ENCODE peak calls at places on chromosomes 3 and 15, in five cellular contexts. I, X, Q, Y and B are unnamed samples.

GRCh38 chr15:37134699-37135131 is 34.4 kb upstream of the MEIS2 start:
- DNase-seq in X (peak), Q (no peak), Y (no peak), I (no peak), B (no peak)

GRCh38 chr3:150515210-150515609 is 31.1 kb downstream of the SERP1 start:
- DNase-seq in Q (no peak), X (no peak), I (no peak), Y (no peak), B (no peak)

GRCh38 chr3:48301814-48302194 is 31.7 kb downstream of the SPINK8 start:
- DNase-seq in X (no peak), I (peak), Q (peak), Y (no peak), B (no peak)

GRCh38 chr3:160403028-160403545 is 3.6 kb downstream of the SMC4 start:
- DNase-seq in Y (no peak), I (no peak), X (no peak), Q (no peak), B (no peak)

GRCh38 chr15:61115241-61115640 is 113.9 kb downstream of the RORA start:
- DNase-seq in Q (no peak), I (no peak), X (peak), Y (no peak), B (no peak)

GRCh38 chr3:178084938-178085816 is 451.1 kb upstream of the KCNMB2 start:
- DNase-seq in Y (no peak), X (peak), Q (no peak), I (no peak), B (peak)

GRCh38 chr3:188558343-188559068 is 404.5 kb downstream of the LPP start:
- DNase-seq in X (no peak), I (no peak), Q (no peak), Y (no peak), B (no peak)

GRCh38 chr3:62332771-62333381 is 40.5 kb downstream of the FEZF2 start:
- DNase-seq in X (no peak), Q (no peak), I (no peak), Y (no peak), B (no peak)

GRCh38 chr3:117454236-117454635 is 744.7 kb downstream of the TUSC7 start:
- DNase-seq in X (no peak), Q (no peak), Y (no peak), I (no peak), B (no peak)

GRCh38 chr15:77759896-77760592 is 127.3 kb upstream of the LINGO1 start:
- DNase-seq in X (no peak), I (no peak), Q (no peak), Y (no peak), B (no peak)

GRCh38 chr15:42796955-42797779 is 60.2 kb upstream of the CDAN1 start:
- DNase-seq in I (no peak), Q (no peak), Y (no peak), X (no peak), B (no peak)

GRCh38 chr3:58661836-58662235 is 4.7 kb downstream of the FAM3D start:
- DNase-seq in I (no peak), Y (no peak), X (no peak), Q (no peak), B (no peak)

GRCh38 chr3:58391156-58391865 is 42.3 kb downstream of the PDHB start:
- DNase-seq in I (no peak), X (no peak), Q (no peak), Y (no peak), B (no peak)

GRCh38 chr3:52524752-52525661 is 8.7 kb downstream of the NT5DC2 start:
- DNase-seq in Q (no peak), Y (no peak), X (no peak), I (no peak), B (peak)

GRCh38 chr3:29144807-29145206 is 136.1 kb upstream of the RBMS3 start:
- DNase-seq in Y (no peak), I (no peak), X (no peak), Q (no peak), B (no peak)

GRCh38 chr15:45254405-45255293 is 2.6 kb downstream of the SLC28A2 start:
- DNase-seq in Y (no peak), X (no peak), Q (no peak), I (no peak), B (no peak)

GRCh38 chr3:44862221-44862637 is 517 bp downstream of the TMEM42 start:
- DNase-seq in Y (no peak), X (no peak), I (peak), Q (no peak), B (no peak)

GRCh38 chr15:63050737-63051700 is 8.5 kb downstream of the TPM1 start:
- DNase-seq in I (no peak), X (no peak), Y (no peak), Q (no peak), B (no peak)

GRCh38 chr15:48384616-48385015 is 53.4 kb downstream of the DUT start:
- DNase-seq in Q (no peak), X (no peak), Y (no peak), I (no peak), B (no peak)

GRCh38 chr3:62665627-62666433 is 209.4 kb downstream of the CADPS start:
- DNase-seq in I (peak), X (peak), Q (peak), Y (no peak), B (peak)

GRCh38 chr3:68878322-68878721 is 54.0 kb downstream of the TAFA4 start:
- DNase-seq in Y (no peak), X (no peak), I (no peak), Q (no peak), B (no peak)

GRCh38 chr3:187382609-187383151 is 14.5 kb downstream of the RTP4 start:
- DNase-seq in Y (no peak), Q (no peak), I (no peak), X (no peak), B (no peak)

GRCh38 chr3:123808812-123809211 is 75.3 kb downstream of the MYLK start:
- DNase-seq in Q (no peak), X (no peak), Y (no peak), I (no peak), B (no peak)

GRCh38 chr3:183579967-183580720 is 24.6 kb upstream of the KLHL6 start:
- DNase-seq in Q (no peak), Y (no peak), I (no peak), X (no peak), B (no peak)

GRCh38 chr3:122793568-122794416 is at the start of gene HSPBAP1:
- DNase-seq in Q (peak), I (no peak), Y (no peak), X (peak), B (peak)

GRCh38 chr15:41713047-41713446 is 52.8 kb downstream of the MGA start:
- DNase-seq in Q (no peak), X (no peak), Y (no peak), I (no peak), B (no peak)

GRCh38 chr15:88663216-88663615 is 24.4 kb downstream of the ISG20 start:
- DNase-seq in X (no peak), Y (no peak), I (no peak), Q (no peak), B (no peak)

GRCh38 chr15:31970007-31970406 is 60.3 kb upstream of the CHRNA7 start:
- DNase-seq in X (no peak), I (no peak), Q (no peak), Y (no peak), B (no peak)

GRCh38 chr3:30141178-30141581 is 465.2 kb upstream of the TGFBR2 start:
- DNase-seq in X (no peak), I (no peak), Y (no peak), Q (no peak), B (no peak)

GRCh38 chr3:132654190-132654589 is 5.4 kb downstream of the ACAD11 start:
- DNase-seq in Q (no peak), Y (no peak), I (no peak), X (no peak), B (no peak)

GRCh38 chr3:140914384-140914945 is 27.2 kb upstream of the SLC25A36 start:
- DNase-seq in Q (no peak), X (no peak), I (no peak), Y (no peak), B (no peak)

GRCh38 chr15:55914446-55914845 is 79.0 kb downstream of the NEDD4 start:
- DNase-seq in X (no peak), I (no peak), Y (no peak), Q (no peak), B (no peak)

GRCh38 chr3:133548090-133548489 is 25.4 kb upstream of the CDV3 start:
- DNase-seq in Q (no peak), I (no peak), X (no peak), Y (no peak), B (no peak)

GRCh38 chr15:59941612-59942011 is 62.5 kb upstream of the FOXB1 start:
- DNase-seq in Q (no peak), Y (no peak), I (no peak), X (no peak), B (no peak)

GRCh38 chr15:67840747-67841634 is 1.1 kb upstream of the RNU6-1 start:
- DNase-seq in I (no peak), X (no peak), Q (no peak), Y (no peak), B (no peak)

GRCh38 chr15:26983822-26984221 is 12.8 kb downstream of the GABRG3 start:
- DNase-seq in I (no peak), X (no peak), Q (no peak), Y (no peak), B (no peak)

GRCh38 chr15:42385206-42385979 is 26.1 kb downstream of the CAPN3 start:
- DNase-seq in X (peak), Q (no peak), Y (no peak), I (no peak), B (no peak)

GRCh38 chr3:129560931-129561594 is 18.1 kb downstream of the H1-8 start:
- DNase-seq in I (no peak), Y (peak), Q (no peak), X (peak), B (peak)

GRCh38 chr3:58679451-58679850 is 12.9 kb upstream of the FAM3D start:
- DNase-seq in X (no peak), Y (no peak), Q (no peak), I (no peak), B (no peak)

GRCh38 chr3:127141921-127142730 is 50.8 kb upstream of the PRR23E start:
- DNase-seq in I (no peak), Y (no peak), X (no peak), Q (no peak), B (no peak)